ENCODE peak calls at places on chromosomes 6 and 20, in six cellular contexts. Q, J, K, E, X and A are unnamed samples.

GRCh38 chr6:128826606-128827005 is 56.3 kb upstream of the LAMA2 start:
- DNase-seq in Q (no peak), J (no peak), K (no peak), E (no peak), X (no peak), A (no peak)

GRCh38 chr6:34064675-34065074 is 81.2 kb downstream of the GRM4 start:
- DNase-seq in Q (no peak), J (no peak), K (no peak), E (no peak), X (no peak), A (no peak)

GRCh38 chr6:142478117-142478516 is 176.3 kb downstream of the ADGRG6 start:
- DNase-seq in Q (peak; percentile 4), J (no peak), K (no peak), E (no peak), X (peak; percentile 34), A (no peak)

GRCh38 chr6:166297606-166298005 is 10.6 kb downstream of the PRR18 start:
- DNase-seq in Q (no peak), J (no peak), K (no peak), E (no peak), X (no peak), A (no peak)

GRCh38 chr6:78598966-78599365 is 268.4 kb upstream of the IRAK1BP1 start:
- DNase-seq in Q (peak; percentile 20), J (no peak), K (peak; percentile 43), E (no peak), X (no peak), A (no peak)

GRCh38 chr20:8020314-8021079 is 936 bp upstream of the TMX4 start:
- DNase-seq in Q (no peak), J (no peak), K (no peak), E (no peak), X (peak; percentile 76), A (peak; percentile 54)

GRCh38 chr6:686528-686927 is 6.4 kb downstream of the EXOC2 start:
- DNase-seq in Q (peak; percentile 33), J (no peak), K (no peak), E (no peak), X (no peak), A (no peak)

GRCh38 chr6:155314773-155315515 is 660 bp upstream of the TFB1M start:
- DNase-seq in Q (peak; percentile 28), J (no peak), K (peak; percentile 59), E (no peak), X (peak; percentile 93), A (peak; percentile 94)

GRCh38 chr6:52564856-52565255 is 12.0 kb downstream of the TRAM2 start:
- DNase-seq in Q (no peak), J (no peak), K (no peak), E (no peak), X (no peak), A (no peak)

GRCh38 chr6:109456710-109457595 is 1.4 kb upstream of the MICAL1 start:
- DNase-seq in Q (no peak), J (no peak), K (peak; percentile 58), E (no peak), X (no peak), A (peak; percentile 74)

GRCh38 chr6:7730852-7731251 is 5.0 kb downstream of the BMP6 start:
- DNase-seq in Q (peak; percentile 48), J (no peak), K (no peak), E (no peak), X (no peak), A (no peak)

GRCh38 chr20:42191140-42191860 is 573.1 kb upstream of the CHD6 start:
- DNase-seq in Q (no peak), J (no peak), K (no peak), E (no peak), X (no peak), A (no peak)

GRCh38 chr6:47669684-47670515 is 28.5 kb upstream of the ADGRF4 start:
- DNase-seq in Q (peak; percentile 14), J (no peak), K (no peak), E (no peak), X (no peak), A (no peak)

GRCh38 chr20:6122873-6123649 is at the start of gene FERMT1:
- DNase-seq in Q (peak; percentile 72), J (peak; percentile 42), K (peak; percentile 22), E (peak; percentile 65), X (peak; percentile 54), A (no peak)

GRCh38 chr6:120682145-120682544 is 652.1 kb downstream of the TBC1D32 start:
- DNase-seq in Q (no peak), J (no peak), K (no peak), E (no peak), X (no peak), A (no peak)

GRCh38 chr6:85464260-85464644 is 14.4 kb downstream of the NT5E start:
- DNase-seq in Q (peak; percentile 59), J (no peak), K (peak; percentile 43), E (no peak), X (no peak), A (no peak)

GRCh38 chr20:59434950-59435349 is 134.5 kb downstream of the EDN3 start:
- DNase-seq in Q (no peak), J (no peak), K (no peak), E (no peak), X (no peak), A (no peak)

GRCh38 chr6:145814035-145814500 is 527 bp downstream of the FBXO30 start:
- DNase-seq in Q (peak; percentile 23), J (no peak), K (peak; percentile 28), E (no peak), X (peak; percentile 60), A (peak; percentile 45)

GRCh38 chr6:79750806-79751205 is 119.7 kb downstream of the SH3BGRL2 start:
- DNase-seq in Q (no peak), J (no peak), K (no peak), E (no peak), X (no peak), A (peak; percentile 85)

GRCh38 chr6:89952696-89953095 is 58.4 kb downstream of the GJA10 start:
- DNase-seq in Q (peak; percentile 25), J (no peak), K (no peak), E (no peak), X (peak; percentile 22), A (no peak)

GRCh38 chr20:39190666-39191570 is 228.8 kb downstream of the DHX35 start:
- DNase-seq in Q (peak; percentile 20), J (peak; percentile 17), K (no peak), E (no peak), X (no peak), A (no peak)

GRCh38 chr6:66496659-66497058 is 789.6 kb upstream of the EYS start:
- DNase-seq in Q (peak; percentile 10), J (no peak), K (no peak), E (no peak), X (no peak), A (no peak)